ENCODE peak calls at places on chromosomes 5 and 9, in ten cellular contexts. One of them, this sample, is unnamed.

GRCh38 chr5:78534148-78535009 is 114.2 kb downstream of the LHFPL2 start:
- DNase-seq in KG1: no peak
- DNase-seq in AG09319: no peak
- DNase-seq in mammary epithelial cell: no peak
- DNase-seq in iris pigment epithelial cell: peak; percentile 87
- DNase-seq in midbrain: no peak
- DNase-seq in A549: no peak
- DNase-seq in KBM-7: no peak
- DNase-seq in activated CD4-positive, alpha-beta T cell treated with anti-CD3 and anti-CD28 coated beads for 1 hour: no peak
- DNase-seq in NCI-H446: no peak
- DNase-seq in this sample: no peak

GRCh38 chr5:16916262-16916878 is 19.7 kb downstream of the MYO10 start:
- DNase-seq in AG09319: peak; percentile 78
- DNase-seq in NCI-H446: no peak
- DNase-seq in mammary epithelial cell: peak; percentile 91
- DNase-seq in iris pigment epithelial cell: peak; percentile 96
- DNase-seq in midbrain: no peak
- DNase-seq in A549: no peak
- DNase-seq in KBM-7: no peak
- DNase-seq in activated CD4-positive, alpha-beta T cell treated with anti-CD3 and anti-CD28 coated beads for 1 hour: no peak
- DNase-seq in KG1: no peak
- DNase-seq in this sample: no peak

GRCh38 chr5:72841756-72842535 is 25.5 kb downstream of the TNPO1 start:
- DNase-seq in NCI-H446: no peak
- DNase-seq in activated CD4-positive, alpha-beta T cell treated with anti-CD3 and anti-CD28 coated beads for 1 hour: no peak
- DNase-seq in KBM-7: no peak
- DNase-seq in iris pigment epithelial cell: peak; percentile 68
- DNase-seq in midbrain: no peak
- DNase-seq in KG1: no peak
- DNase-seq in AG09319: no peak
- DNase-seq in A549: no peak
- DNase-seq in mammary epithelial cell: no peak
- DNase-seq in this sample: no peak

GRCh38 chr5:167626341-167627118 is 664.9 kb upstream of the WWC1 start:
- DNase-seq in KBM-7: no peak
- DNase-seq in mammary epithelial cell: no peak
- DNase-seq in A549: no peak
- DNase-seq in activated CD4-positive, alpha-beta T cell treated with anti-CD3 and anti-CD28 coated beads for 1 hour: no peak
- DNase-seq in KG1: no peak
- DNase-seq in AG09319: no peak
- DNase-seq in iris pigment epithelial cell: peak; percentile 51
- DNase-seq in midbrain: no peak
- DNase-seq in NCI-H446: no peak
- DNase-seq in this sample: no peak

GRCh38 chr5:99955006-99955405 is 580.2 kb upstream of the FAM174A start:
- DNase-seq in KBM-7: no peak
- DNase-seq in mammary epithelial cell: no peak
- DNase-seq in iris pigment epithelial cell: no peak
- DNase-seq in A549: no peak
- DNase-seq in AG09319: no peak
- DNase-seq in NCI-H446: no peak
- DNase-seq in KG1: no peak
- DNase-seq in activated CD4-positive, alpha-beta T cell treated with anti-CD3 and anti-CD28 coated beads for 1 hour: no peak
- DNase-seq in midbrain: no peak
- DNase-seq in this sample: no peak

GRCh38 chr5:149803641-149804468 is 73.7 kb downstream of the PPARGC1B start:
- DNase-seq in KG1: no peak
- DNase-seq in mammary epithelial cell: no peak
- DNase-seq in AG09319: no peak
- DNase-seq in NCI-H446: no peak
- DNase-seq in A549: no peak
- DNase-seq in KBM-7: no peak
- DNase-seq in iris pigment epithelial cell: no peak
- DNase-seq in activated CD4-positive, alpha-beta T cell treated with anti-CD3 and anti-CD28 coated beads for 1 hour: no peak
- DNase-seq in midbrain: no peak
- DNase-seq in this sample: no peak

GRCh38 chr5:156528673-156529072 is 201.7 kb downstream of the SGCD start:
- DNase-seq in NCI-H446: no peak
- DNase-seq in A549: no peak
- DNase-seq in KG1: no peak
- DNase-seq in iris pigment epithelial cell: no peak
- DNase-seq in mammary epithelial cell: no peak
- DNase-seq in activated CD4-positive, alpha-beta T cell treated with anti-CD3 and anti-CD28 coated beads for 1 hour: no peak
- DNase-seq in AG09319: no peak
- DNase-seq in midbrain: no peak
- DNase-seq in KBM-7: no peak
- DNase-seq in this sample: no peak

GRCh38 chr9:69265891-69266290 is 59.1 kb upstream of the ENTREP1 start:
- DNase-seq in KG1: no peak
- DNase-seq in A549: no peak
- DNase-seq in AG09319: no peak
- DNase-seq in iris pigment epithelial cell: peak; percentile 12
- DNase-seq in mammary epithelial cell: no peak
- DNase-seq in KBM-7: no peak
- DNase-seq in activated CD4-positive, alpha-beta T cell treated with anti-CD3 and anti-CD28 coated beads for 1 hour: no peak
- DNase-seq in NCI-H446: no peak
- DNase-seq in midbrain: no peak
- DNase-seq in this sample: no peak

GRCh38 chr5:52582313-52582712 is 205.4 kb upstream of the ITGA1 start:
- DNase-seq in midbrain: no peak
- DNase-seq in iris pigment epithelial cell: no peak
- DNase-seq in AG09319: no peak
- DNase-seq in NCI-H446: no peak
- DNase-seq in A549: no peak
- DNase-seq in KG1: no peak
- DNase-seq in KBM-7: no peak
- DNase-seq in mammary epithelial cell: no peak
- DNase-seq in activated CD4-positive, alpha-beta T cell treated with anti-CD3 and anti-CD28 coated beads for 1 hour: no peak
- DNase-seq in this sample: no peak

GRCh38 chr5:159058928-159059636 is 40.6 kb downstream of the EBF1 start:
- DNase-seq in iris pigment epithelial cell: no peak
- DNase-seq in KG1: no peak
- DNase-seq in midbrain: no peak
- DNase-seq in KBM-7: no peak
- DNase-seq in A549: no peak
- DNase-seq in mammary epithelial cell: no peak
- DNase-seq in NCI-H446: no peak
- DNase-seq in activated CD4-positive, alpha-beta T cell treated with anti-CD3 and anti-CD28 coated beads for 1 hour: no peak
- DNase-seq in AG09319: no peak
- DNase-seq in this sample: no peak

GRCh38 chr9:129253820-129254381 is 75.8 kb upstream of the IER5L start:
- DNase-seq in iris pigment epithelial cell: peak; percentile 52
- DNase-seq in NCI-H446: no peak
- DNase-seq in activated CD4-positive, alpha-beta T cell treated with anti-CD3 and anti-CD28 coated beads for 1 hour: no peak
- DNase-seq in AG09319: no peak
- DNase-seq in A549: no peak
- DNase-seq in KBM-7: peak; percentile 42
- DNase-seq in KG1: no peak
- DNase-seq in mammary epithelial cell: no peak
- DNase-seq in midbrain: peak; percentile 14
- DNase-seq in this sample: no peak

GRCh38 chr9:128214571-128215490 is 11.7 kb downstream of the DNM1 start:
- DNase-seq in AG09319: no peak
- DNase-seq in KG1: no peak
- DNase-seq in activated CD4-positive, alpha-beta T cell treated with anti-CD3 and anti-CD28 coated beads for 1 hour: no peak
- DNase-seq in KBM-7: no peak
- DNase-seq in mammary epithelial cell: no peak
- DNase-seq in A549: no peak
- DNase-seq in NCI-H446: no peak
- DNase-seq in midbrain: no peak
- DNase-seq in iris pigment epithelial cell: peak; percentile 19
- DNase-seq in this sample: no peak

GRCh38 chr5:154397652-154398406 is 48.0 kb upstream of the SAP30L start:
- DNase-seq in A549: no peak
- DNase-seq in NCI-H446: no peak
- DNase-seq in midbrain: no peak
- DNase-seq in iris pigment epithelial cell: no peak
- DNase-seq in KBM-7: no peak
- DNase-seq in AG09319: no peak
- DNase-seq in KG1: no peak
- DNase-seq in mammary epithelial cell: no peak
- DNase-seq in activated CD4-positive, alpha-beta T cell treated with anti-CD3 and anti-CD28 coated beads for 1 hour: no peak
- DNase-seq in this sample: no peak

GRCh38 chr9:128420651-128421473 is at the start of gene CERCAM:
- DNase-seq in mammary epithelial cell: peak; percentile 36
- DNase-seq in activated CD4-positive, alpha-beta T cell treated with anti-CD3 and anti-CD28 coated beads for 1 hour: peak; percentile 34
- DNase-seq in midbrain: peak; percentile 33
- DNase-seq in KBM-7: peak; percentile 59
- DNase-seq in iris pigment epithelial cell: peak; percentile 35
- DNase-seq in NCI-H446: no peak
- DNase-seq in AG09319: no peak
- DNase-seq in KG1: peak; percentile 7
- DNase-seq in A549: peak; percentile 72
- DNase-seq in this sample: peak; percentile 88

GRCh38 chr5:919356-920000 is 26.8 kb downstream of the TRIP13 start:
- DNase-seq in KBM-7: no peak
- DNase-seq in A549: no peak
- DNase-seq in AG09319: no peak
- DNase-seq in mammary epithelial cell: no peak
- DNase-seq in midbrain: no peak
- DNase-seq in activated CD4-positive, alpha-beta T cell treated with anti-CD3 and anti-CD28 coated beads for 1 hour: no peak
- DNase-seq in NCI-H446: no peak
- DNase-seq in iris pigment epithelial cell: peak; percentile 16
- DNase-seq in KG1: no peak
- DNase-seq in this sample: no peak

GRCh38 chr9:33794560-33794959 is 801 bp upstream of the PRSS3 start:
- DNase-seq in AG09319: no peak
- DNase-seq in KBM-7: no peak
- DNase-seq in midbrain: no peak
- DNase-seq in NCI-H446: no peak
- DNase-seq in activated CD4-positive, alpha-beta T cell treated with anti-CD3 and anti-CD28 coated beads for 1 hour: no peak
- DNase-seq in iris pigment epithelial cell: no peak
- DNase-seq in A549: no peak
- DNase-seq in mammary epithelial cell: peak; percentile 64
- DNase-seq in KG1: no peak
- DNase-seq in this sample: no peak

GRCh38 chr5:177607115-177607451 is 7.2 kb downstream of the B4GALT7 start:
- DNase-seq in KBM-7: no peak
- DNase-seq in activated CD4-positive, alpha-beta T cell treated with anti-CD3 and anti-CD28 coated beads for 1 hour: no peak
- DNase-seq in mammary epithelial cell: no peak
- DNase-seq in NCI-H446: no peak
- DNase-seq in iris pigment epithelial cell: no peak
- DNase-seq in AG09319: no peak
- DNase-seq in A549: no peak
- DNase-seq in KG1: no peak
- DNase-seq in midbrain: no peak
- DNase-seq in this sample: no peak

GRCh38 chr5:52989025-52989780 is at the start of gene ITGA2:
- DNase-seq in mammary epithelial cell: peak; percentile 86
- DNase-seq in iris pigment epithelial cell: peak; percentile 69
- DNase-seq in AG09319: no peak
- DNase-seq in NCI-H446: no peak
- DNase-seq in midbrain: no peak
- DNase-seq in activated CD4-positive, alpha-beta T cell treated with anti-CD3 and anti-CD28 coated beads for 1 hour: no peak
- DNase-seq in KBM-7: peak; percentile 69
- DNase-seq in KG1: no peak
- DNase-seq in A549: peak; percentile 72
- DNase-seq in this sample: no peak

GRCh38 chr5:17089690-17090089 is 127.7 kb upstream of the BASP1 start:
- DNase-seq in mammary epithelial cell: peak; percentile 13
- DNase-seq in KG1: no peak
- DNase-seq in KBM-7: no peak
- DNase-seq in iris pigment epithelial cell: no peak
- DNase-seq in AG09319: no peak
- DNase-seq in midbrain: no peak
- DNase-seq in NCI-H446: no peak
- DNase-seq in A549: no peak
- DNase-seq in activated CD4-positive, alpha-beta T cell treated with anti-CD3 and anti-CD28 coated beads for 1 hour: no peak
- DNase-seq in this sample: no peak

GRCh38 chr9:129258124-129258822 is 80.2 kb upstream of the IER5L start:
- DNase-seq in A549: peak; percentile 98
- DNase-seq in iris pigment epithelial cell: peak; percentile 90
- DNase-seq in mammary epithelial cell: peak; percentile 85
- DNase-seq in AG09319: peak; percentile 70
- DNase-seq in NCI-H446: no peak
- DNase-seq in midbrain: peak; percentile 91
- DNase-seq in KG1: no peak
- DNase-seq in activated CD4-positive, alpha-beta T cell treated with anti-CD3 and anti-CD28 coated beads for 1 hour: peak; percentile 82
- DNase-seq in KBM-7: peak; percentile 85
- DNase-seq in this sample: no peak

GRCh38 chr5:173615884-173616576 is 420 bp downstream of the BOD1 start:
- DNase-seq in KG1: peak; percentile 68
- DNase-seq in A549: peak; percentile 72
- DNase-seq in KBM-7: peak; percentile 72
- DNase-seq in iris pigment epithelial cell: peak; percentile 85
- DNase-seq in AG09319: peak; percentile 45
- DNase-seq in NCI-H446: no peak
- DNase-seq in midbrain: peak; percentile 55
- DNase-seq in mammary epithelial cell: peak; percentile 66
- DNase-seq in activated CD4-positive, alpha-beta T cell treated with anti-CD3 and anti-CD28 coated beads for 1 hour: peak; percentile 51
- DNase-seq in this sample: peak; percentile 87

GRCh38 chr9:15824310-15824709 is 271.5 kb downstream of the CCDC171 start:
- DNase-seq in KBM-7: no peak
- DNase-seq in activated CD4-positive, alpha-beta T cell treated with anti-CD3 and anti-CD28 coated beads for 1 hour: no peak
- DNase-seq in iris pigment epithelial cell: peak; percentile 23
- DNase-seq in midbrain: no peak
- DNase-seq in KG1: no peak
- DNase-seq in A549: no peak
- DNase-seq in mammary epithelial cell: no peak
- DNase-seq in AG09319: no peak
- DNase-seq in NCI-H446: peak; percentile 13
- DNase-seq in this sample: peak; percentile 43

GRCh38 chr5:163460562-163461176 is at the start of gene HMMR:
- DNase-seq in midbrain: no peak
- DNase-seq in KG1: no peak
- DNase-seq in AG09319: no peak
- DNase-seq in A549: no peak
- DNase-seq in iris pigment epithelial cell: peak; percentile 55
- DNase-seq in KBM-7: no peak
- DNase-seq in mammary epithelial cell: no peak
- DNase-seq in NCI-H446: peak; percentile 74
- DNase-seq in activated CD4-positive, alpha-beta T cell treated with anti-CD3 and anti-CD28 coated beads for 1 hour: no peak
- DNase-seq in this sample: peak; percentile 67

GRCh38 chr9:114953016-114953415 is 22.6 kb upstream of the TNFSF8 start:
- DNase-seq in iris pigment epithelial cell: no peak
- DNase-seq in A549: no peak
- DNase-seq in activated CD4-positive, alpha-beta T cell treated with anti-CD3 and anti-CD28 coated beads for 1 hour: no peak
- DNase-seq in mammary epithelial cell: no peak
- DNase-seq in AG09319: no peak
- DNase-seq in NCI-H446: no peak
- DNase-seq in midbrain: no peak
- DNase-seq in KBM-7: no peak
- DNase-seq in KG1: no peak
- DNase-seq in this sample: no peak

GRCh38 chr5:175896641-175897040 is 25.3 kb downstream of the CPLX2 start:
- DNase-seq in mammary epithelial cell: no peak
- DNase-seq in NCI-H446: no peak
- DNase-seq in KBM-7: no peak
- DNase-seq in activated CD4-positive, alpha-beta T cell treated with anti-CD3 and anti-CD28 coated beads for 1 hour: no peak
- DNase-seq in AG09319: no peak
- DNase-seq in midbrain: no peak
- DNase-seq in iris pigment epithelial cell: no peak
- DNase-seq in KG1: no peak
- DNase-seq in A549: no peak
- DNase-seq in this sample: no peak

GRCh38 chr9:121339437-121339836 is 30.6 kb downstream of the STOM start:
- DNase-seq in midbrain: no peak
- DNase-seq in KBM-7: no peak
- DNase-seq in KG1: no peak
- DNase-seq in mammary epithelial cell: no peak
- DNase-seq in AG09319: no peak
- DNase-seq in iris pigment epithelial cell: no peak
- DNase-seq in NCI-H446: no peak
- DNase-seq in A549: no peak
- DNase-seq in activated CD4-positive, alpha-beta T cell treated with anti-CD3 and anti-CD28 coated beads for 1 hour: no peak
- DNase-seq in this sample: no peak

GRCh38 chr5:173739741-173740140 is 123.3 kb upstream of the BOD1 start:
- DNase-seq in A549: no peak
- DNase-seq in iris pigment epithelial cell: no peak
- DNase-seq in KG1: no peak
- DNase-seq in AG09319: no peak
- DNase-seq in mammary epithelial cell: no peak
- DNase-seq in midbrain: no peak
- DNase-seq in KBM-7: no peak
- DNase-seq in NCI-H446: no peak
- DNase-seq in activated CD4-positive, alpha-beta T cell treated with anti-CD3 and anti-CD28 coated beads for 1 hour: no peak
- DNase-seq in this sample: no peak

This sample was measured in Karpas-422.